ENCODE peak calls at places on chromosomes 7 and 10, in five cellular contexts. O is body of pancreas; L is stimulated activated CD4-positive, alpha-beta T cell treated with anti-CD3 and anti-CD28 coated beads, Interleukin-4, amount 100 ng/mL, for 1 hour; Q is thoracic aorta; T is GM13977. B is an unnamed sample.

GRCh38 chr7:153010416-153010815 is 250.9 kb downstream of the ACTR3B start:
- DNase-seq in Q (no peak), L (no peak), T (no peak), O (no peak), B (no peak)

GRCh38 chr10:62467509-62467908 is 93.3 kb downstream of the ZNF365 start:
- DNase-seq in Q (no peak), O (no peak), T (no peak), L (no peak), B (no peak)

GRCh38 chr10:3902809-3903410 is 117.9 kb upstream of the KLF6 start:
- DNase-seq in L (no peak), T (no peak), O (no peak), Q (no peak), B (no peak)

GRCh38 chr10:119403927-119404326 is 138.6 kb downstream of the RGS10 start:
- DNase-seq in O (no peak), T (no peak), L (no peak), Q (no peak), B (no peak)

GRCh38 chr10:71975891-71976725 is 11.9 kb downstream of the CHST3 start:
- DNase-seq in T (peak), O (peak), L (no peak), Q (no peak), B (no peak)

GRCh38 chr7:41416208-41416595 is 286.7 kb downstream of the INHBA start:
- DNase-seq in L (no peak), O (no peak), Q (no peak), T (no peak), B (no peak)

GRCh38 chr7:105675873-105676484 is 94.7 kb upstream of the EFCAB10 start:
- DNase-seq in L (peak), Q (no peak), T (no peak), O (peak), B (no peak)

GRCh38 chr10:83274088-83274487 is 865.2 kb upstream of the GHITM start:
- DNase-seq in O (no peak), Q (no peak), L (no peak), T (no peak), B (no peak)

GRCh38 chr10:35657621-35658020 is 15.5 kb upstream of the FZD8 start:
- DNase-seq in L (no peak), Q (no peak), T (no peak), O (no peak), B (no peak)

GRCh38 chr7:87202208-87202607 is 17.3 kb downstream of the TMEM243 start:
- DNase-seq in L (no peak), O (no peak), T (no peak), Q (no peak), B (no peak)

GRCh38 chr10:46551701-46552525 is 4.5 kb downstream of the GPRIN2 start:
- DNase-seq in L (no peak), T (no peak), Q (peak), O (peak), B (no peak)